ENCODE peak calls at places on chromosome 3, in four cellular contexts. One of them, this sample, is unnamed.

GRCh38 chr3:36944641-36945270 is at the start of gene TRANK1:
- DNase-seq in fibroblast of lung: peak
- DNase-seq in stimulated activated CD8-positive, alpha-beta memory T cell treated with anti-CD3 and anti-CD28 coated beads, Interleukin-4, amount 100 ng/mL, for 4 hours: peak
- DNase-seq in epithelial cell of prostate: no peak
- DNase-seq in this sample: peak

GRCh38 chr3:72123908-72124441 is 339.0 kb upstream of the PROK2 start:
- DNase-seq in fibroblast of lung: peak
- DNase-seq in stimulated activated CD8-positive, alpha-beta memory T cell treated with anti-CD3 and anti-CD28 coated beads, Interleukin-4, amount 100 ng/mL, for 4 hours: no peak
- DNase-seq in epithelial cell of prostate: peak
- DNase-seq in this sample: no peak

GRCh38 chr3:38617586-38617985 is 31.9 kb downstream of the SCN5A start:
- DNase-seq in fibroblast of lung: no peak
- DNase-seq in stimulated activated CD8-positive, alpha-beta memory T cell treated with anti-CD3 and anti-CD28 coated beads, Interleukin-4, amount 100 ng/mL, for 4 hours: no peak
- DNase-seq in epithelial cell of prostate: no peak
- DNase-seq in this sample: no peak

GRCh38 chr3:157921271-157921670 is 184.9 kb downstream of the SHOX2 start:
- DNase-seq in fibroblast of lung: no peak
- DNase-seq in stimulated activated CD8-positive, alpha-beta memory T cell treated with anti-CD3 and anti-CD28 coated beads, Interleukin-4, amount 100 ng/mL, for 4 hours: no peak
- DNase-seq in epithelial cell of prostate: no peak
- DNase-seq in this sample: no peak

GRCh38 chr3:186143280-186143679 is 34.4 kb upstream of the ETV5 start:
- DNase-seq in fibroblast of lung: no peak
- DNase-seq in stimulated activated CD8-positive, alpha-beta memory T cell treated with anti-CD3 and anti-CD28 coated beads, Interleukin-4, amount 100 ng/mL, for 4 hours: no peak
- DNase-seq in epithelial cell of prostate: no peak
- DNase-seq in this sample: no peak

GRCh38 chr3:176362191-176362731 is 835.0 kb downstream of the TBL1XR1 start:
- DNase-seq in fibroblast of lung: no peak
- DNase-seq in stimulated activated CD8-positive, alpha-beta memory T cell treated with anti-CD3 and anti-CD28 coated beads, Interleukin-4, amount 100 ng/mL, for 4 hours: no peak
- DNase-seq in epithelial cell of prostate: no peak
- DNase-seq in this sample: no peak

GRCh38 chr3:130839815-130840214 is 54.1 kb upstream of the ATP2C1 start:
- DNase-seq in fibroblast of lung: no peak
- DNase-seq in stimulated activated CD8-positive, alpha-beta memory T cell treated with anti-CD3 and anti-CD28 coated beads, Interleukin-4, amount 100 ng/mL, for 4 hours: no peak
- DNase-seq in epithelial cell of prostate: no peak
- DNase-seq in this sample: no peak

GRCh38 chr3:167870201-167870600 is 134.7 kb downstream of the SERPINI1 start:
- DNase-seq in fibroblast of lung: no peak
- DNase-seq in stimulated activated CD8-positive, alpha-beta memory T cell treated with anti-CD3 and anti-CD28 coated beads, Interleukin-4, amount 100 ng/mL, for 4 hours: no peak
- DNase-seq in epithelial cell of prostate: no peak
- DNase-seq in this sample: no peak

GRCh38 chr3:109337393-109337792 is at the start of gene DPPA4:
- DNase-seq in fibroblast of lung: no peak
- DNase-seq in stimulated activated CD8-positive, alpha-beta memory T cell treated with anti-CD3 and anti-CD28 coated beads, Interleukin-4, amount 100 ng/mL, for 4 hours: no peak
- DNase-seq in epithelial cell of prostate: no peak
- DNase-seq in this sample: no peak

GRCh38 chr3:116929534-116930222 is 220.1 kb downstream of the TUSC7 start:
- DNase-seq in fibroblast of lung: no peak
- DNase-seq in stimulated activated CD8-positive, alpha-beta memory T cell treated with anti-CD3 and anti-CD28 coated beads, Interleukin-4, amount 100 ng/mL, for 4 hours: no peak
- DNase-seq in epithelial cell of prostate: no peak
- DNase-seq in this sample: no peak

GRCh38 chr3:181383760-181384159 is 328.0 kb upstream of the SOX2 start:
- DNase-seq in fibroblast of lung: no peak
- DNase-seq in stimulated activated CD8-positive, alpha-beta memory T cell treated with anti-CD3 and anti-CD28 coated beads, Interleukin-4, amount 100 ng/mL, for 4 hours: no peak
- DNase-seq in epithelial cell of prostate: no peak
- DNase-seq in this sample: no peak

GRCh38 chr3:3302964-3303363 is 123.5 kb upstream of the CRBN start:
- DNase-seq in fibroblast of lung: no peak
- DNase-seq in stimulated activated CD8-positive, alpha-beta memory T cell treated with anti-CD3 and anti-CD28 coated beads, Interleukin-4, amount 100 ng/mL, for 4 hours: no peak
- DNase-seq in epithelial cell of prostate: no peak
- DNase-seq in this sample: no peak

GRCh38 chr3:11238057-11238456 is 34.1 kb upstream of the ATG7 start:
- DNase-seq in fibroblast of lung: peak
- DNase-seq in stimulated activated CD8-positive, alpha-beta memory T cell treated with anti-CD3 and anti-CD28 coated beads, Interleukin-4, amount 100 ng/mL, for 4 hours: no peak
- DNase-seq in epithelial cell of prostate: peak
- DNase-seq in this sample: no peak

GRCh38 chr3:179148446-179149238 is 485 bp downstream of the PIK3CA start:
- DNase-seq in fibroblast of lung: peak
- DNase-seq in stimulated activated CD8-positive, alpha-beta memory T cell treated with anti-CD3 and anti-CD28 coated beads, Interleukin-4, amount 100 ng/mL, for 4 hours: peak
- DNase-seq in epithelial cell of prostate: no peak
- DNase-seq in this sample: no peak

This sample was measured in esophagus squamous epithelium.